ENCODE peak calls at places on chromosomes 13 and 19, in seven cellular contexts. J, E, L, C, P, N and K are unnamed samples.

GRCh38 chr19:13036366-13036976 is 41.2 kb downstream of the NFIX start:
- DNase-seq in C (no peak), J (no peak), P (no peak), E (no peak), L (peak), N (peak), K (peak)

GRCh38 chr19:50796128-50796633 is 6.0 kb downstream of the ACP4 start:
- DNase-seq in P (no peak), C (no peak), N (no peak), L (no peak), E (no peak), J (no peak), K (no peak)

GRCh38 chr19:39563408-39563807 is 23.4 kb upstream of the EID2 start:
- DNase-seq in P (no peak), C (no peak), L (no peak), J (no peak), N (peak), E (no peak), K (peak)

GRCh38 chr13:105329359-105329758 is 1206.1 kb downstream of the EFNB2 start:
- DNase-seq in C (no peak), L (no peak), N (no peak), P (no peak), J (no peak), E (no peak), K (no peak)

GRCh38 chr13:39347926-39348901 is 254.8 kb downstream of the LHFPL6 start:
- DNase-seq in E (no peak), P (peak), C (peak), N (no peak), L (no peak), J (peak), K (peak)

GRCh38 chr13:75345191-75345590 is 136.8 kb downstream of the TBC1D4 start:
- DNase-seq in N (peak), E (no peak), J (no peak), L (no peak), C (no peak), P (no peak), K (peak)

GRCh38 chr19:22893855-22894270 is 61.8 kb downstream of the ZNF723 start:
- DNase-seq in J (no peak), L (no peak), E (no peak), C (no peak), N (no peak), P (no peak), K (no peak)

GRCh38 chr13:98918771-98919170 is 59.1 kb downstream of the DOCK9 start:
- DNase-seq in E (no peak), C (no peak), N (no peak), L (no peak), J (no peak), P (no peak), K (no peak)

GRCh38 chr13:76455960-76456359 is 430.2 kb downstream of the KCTD12 start:
- DNase-seq in E (no peak), P (no peak), C (no peak), J (no peak), N (peak), L (no peak), K (peak)

GRCh38 chr13:27712421-27712820 is 79.9 kb upstream of the GSX1 start:
- DNase-seq in J (peak), E (no peak), P (no peak), L (peak), N (peak), C (peak), K (peak)

GRCh38 chr19:12318782-12319413 is 14.5 kb downstream of the ZNF563 start:
- DNase-seq in N (no peak), C (no peak), L (no peak), E (no peak), J (no peak), P (no peak), K (no peak)

GRCh38 chr13:26048745-26049144 is 3.1 kb downstream of the SHISA2 start:
- DNase-seq in L (no peak), E (no peak), J (no peak), C (no peak), N (no peak), P (no peak), K (peak)

GRCh38 chr19:7806234-7806633 is 23.8 kb upstream of the EVI5L start:
- DNase-seq in L (no peak), C (no peak), J (no peak), E (no peak), P (no peak), N (no peak), K (no peak)

GRCh38 chr19:58429745-58430144 is 10.2 kb downstream of the ZNF132 start:
- DNase-seq in P (no peak), L (no peak), C (no peak), J (no peak), N (no peak), E (no peak), K (no peak)

GRCh38 chr13:72728290-72728605 is 525 bp downstream of the BORA start:
- DNase-seq in J (no peak), L (no peak), E (no peak), N (no peak), P (no peak), C (no peak), K (no peak)

GRCh38 chr13:33128134-33128533 is 111.9 kb downstream of the KL start:
- DNase-seq in N (no peak), J (no peak), E (no peak), L (no peak), C (no peak), P (no peak), K (no peak)

GRCh38 chr19:58514564-58515020 is 2.8 kb upstream of the SLC27A5 start:
- DNase-seq in E (no peak), C (no peak), L (no peak), N (no peak), J (no peak), P (no peak), K (no peak)

GRCh38 chr19:57406516-57407123 is 4.3 kb upstream of the ZNF17 start:
- DNase-seq in N (peak), L (peak), C (peak), P (peak), E (no peak), J (peak), K (peak)

GRCh38 chr13:34720618-34721017 is 221.5 kb upstream of the NBEA start:
- DNase-seq in C (no peak), N (no peak), P (no peak), J (no peak), E (no peak), L (no peak), K (no peak)

GRCh38 chr13:111658150-111659100 is 338.0 kb downstream of the TEX29 start:
- DNase-seq in N (no peak), C (peak), E (no peak), L (no peak), P (peak), J (no peak), K (no peak)

GRCh38 chr19:43432866-43433673 is 18.4 kb downstream of the TEX101 start:
- DNase-seq in N (peak), J (peak), C (peak), P (peak), L (peak), E (no peak), K (peak)

GRCh38 chr19:55441319-55441691 is 1.8 kb downstream of the SHISA7 start:
- DNase-seq in J (no peak), L (no peak), N (no peak), P (no peak), E (no peak), C (no peak), K (no peak)

GRCh38 chr19:35911790-35912189 is 3.7 kb upstream of the TYROBP start:
- DNase-seq in L (no peak), N (no peak), C (no peak), P (no peak), J (no peak), E (no peak), K (no peak)

GRCh38 chr19:16631465-16631864 is 3.5 kb upstream of the MED26 start:
- DNase-seq in P (no peak), N (no peak), C (no peak), E (no peak), L (no peak), J (no peak), K (no peak)

GRCh38 chr19:55855160-55855559 is 18.8 kb downstream of the NLRP4 start:
- DNase-seq in L (no peak), J (no peak), P (no peak), N (no peak), E (no peak), C (no peak), K (no peak)

GRCh38 chr13:51552027-51552426 is 32.2 kb upstream of the WDFY2 start:
- DNase-seq in J (no peak), P (no peak), C (no peak), L (no peak), E (no peak), N (no peak), K (peak)

GRCh38 chr13:73708393-73708985 is 425.7 kb downstream of the KLF12 start:
- DNase-seq in J (peak), N (peak), P (peak), C (peak), E (no peak), L (peak), K (peak)

GRCh38 chr13:111927181-111927540 is 139.8 kb upstream of the SOX1 start:
- DNase-seq in L (no peak), E (peak), C (no peak), P (no peak), N (no peak), J (no peak), K (no peak)

GRCh38 chr19:58037927-58038687 is 4.3 kb downstream of the ZSCAN1 start:
- DNase-seq in N (no peak), E (no peak), C (no peak), J (no peak), P (peak), L (no peak), K (no peak)

DNA sequence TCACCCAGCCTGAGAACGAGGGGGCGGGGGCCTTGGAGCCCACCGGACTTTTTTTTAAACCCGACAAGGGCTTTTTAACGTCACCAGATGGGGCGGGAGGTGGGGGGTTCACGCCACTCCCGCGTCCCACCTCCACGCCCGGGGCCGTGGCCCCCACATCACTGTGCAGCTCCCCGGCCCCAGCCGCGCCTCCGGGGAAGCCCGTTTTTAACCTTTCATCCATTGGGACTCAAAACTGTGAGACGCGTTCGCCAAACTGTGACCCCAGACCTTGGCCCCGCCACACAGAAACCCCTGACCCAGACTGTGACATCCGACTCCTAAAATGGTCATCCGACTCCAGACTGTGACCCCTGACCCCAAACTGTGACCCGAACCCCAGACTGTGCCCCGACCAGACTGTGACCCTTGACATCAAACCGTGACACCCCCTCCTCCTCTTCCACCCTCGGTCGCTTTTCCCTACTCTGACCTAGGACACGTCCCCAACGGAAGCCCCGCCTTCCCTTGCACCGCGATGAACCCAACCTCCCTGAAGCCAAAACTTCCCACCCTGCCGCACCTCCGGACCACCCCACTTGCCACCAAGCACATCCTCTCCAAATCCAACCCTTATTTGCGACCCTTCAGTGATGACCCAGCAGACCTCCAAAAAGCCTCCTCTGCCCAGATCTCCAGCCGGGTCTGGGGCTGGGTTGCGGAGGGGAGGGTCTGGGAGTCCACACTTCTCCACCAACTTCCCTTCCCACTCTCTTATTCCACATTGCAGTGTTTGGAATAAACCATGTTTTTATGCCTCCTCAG is 1.5 kb upstream of the GRWD1 start:
- DNase-seq in J (no peak), C (no peak), N (no peak), P (no peak), E (no peak), L (no peak), K (no peak)
- H3K4me3 ChIP-seq in J (peak), C (peak), N (peak), P (peak), E (peak), L (no peak), K (peak)

DNA sequence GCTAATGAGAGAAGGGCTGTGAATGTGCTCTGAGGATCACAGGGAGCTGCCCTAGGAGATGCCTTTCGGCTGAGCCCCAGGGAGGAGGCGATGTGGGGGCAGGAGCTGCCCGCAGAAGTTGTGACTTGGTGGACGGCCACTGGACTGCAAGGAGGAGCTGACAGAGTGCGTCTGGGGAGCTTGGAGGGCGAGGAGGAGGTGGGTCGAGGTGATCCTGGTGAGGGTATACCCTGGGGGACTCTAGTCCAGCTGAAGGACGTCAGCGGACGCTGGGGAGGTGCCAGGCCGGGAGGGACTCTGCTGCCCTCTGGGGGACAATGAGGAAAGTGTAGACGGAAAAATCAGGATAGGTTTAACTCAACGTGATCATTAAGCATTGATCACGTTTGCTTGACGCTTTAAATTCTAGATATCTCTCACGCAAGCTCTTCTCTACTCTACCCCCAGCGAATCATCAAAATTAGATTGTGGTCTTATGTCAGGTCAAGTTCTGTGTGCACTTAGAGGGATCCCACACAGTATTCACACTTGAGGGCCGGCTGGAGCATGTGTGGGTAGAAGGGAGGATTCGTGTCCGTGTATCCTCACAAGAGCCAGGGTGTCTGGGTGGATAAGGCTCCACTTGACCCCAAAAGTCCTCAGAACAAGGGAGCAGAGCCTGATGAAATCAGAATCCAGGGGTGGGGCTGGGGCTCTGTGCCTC is 3.3 kb upstream of the CEACAM7 start:
- DNase-seq in L (peak), N (peak), C (no peak), J (no peak), P (no peak), E (no peak), K (peak)
- TF ChIP-seq CTCF in L (peak), N (peak), C (peak), J (peak), P (peak), E (no peak), K (peak)

GRCh38 chr19:14375055-14375581 is 6.1 kb upstream of the ADGRE5 start:
- DNase-seq in C (no peak), E (no peak), L (peak), P (no peak), N (no peak), J (peak), K (no peak)
- H3K4me3 ChIP-seq in C (no peak), E (peak), L (no peak), P (no peak), N (no peak), J (peak), K (no peak)

DNA sequence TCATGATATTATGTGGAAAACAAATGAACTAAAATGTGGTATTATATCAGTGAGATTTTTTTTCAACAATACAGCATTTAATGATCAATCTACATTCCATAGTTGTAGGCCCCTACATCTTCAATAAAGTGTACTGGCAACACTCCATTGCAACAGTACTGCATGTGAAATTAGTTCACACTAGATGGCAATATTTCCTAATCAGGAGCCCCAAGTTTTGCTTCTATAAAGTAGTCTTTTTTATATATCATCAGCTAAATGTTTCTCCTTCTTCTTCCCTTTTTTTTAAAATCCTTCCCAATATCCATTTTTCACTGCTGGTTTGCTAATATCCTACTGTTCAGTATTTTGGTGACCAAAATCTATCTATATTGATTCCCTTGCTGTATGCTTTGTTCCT is 528.3 kb upstream of the ATXN8OS start:
- DNase-seq in J (no peak), P (no peak), E (no peak), L (no peak), N (no peak), C (peak), K (no peak)
- TF ChIP-seq CTCF in J (no peak), P (peak), E (no peak), L (no peak), N (no peak), C (no peak), K (no peak)

GRCh38 chr19:53132231-53132991 is at the start of gene ZNF415:
- DNase-seq in N (peak), C (peak), L (peak), J (peak), E (peak), P (peak), K (peak)
- H3K4me3 ChIP-seq in N (peak), C (peak), L (peak), J (peak), E (peak), P (peak), K (peak)

GRCh38 chr19:2309734-2310362 is 1.9 kb upstream of the LINGO3 start:
- DNase-seq in C (no peak), L (no peak), N (peak), E (no peak), J (no peak), P (no peak), K (no peak)
- TF ChIP-seq CTCF in C (no peak), L (no peak), N (no peak), E (no peak), J (no peak), P (no peak), K (no peak)

DNA sequence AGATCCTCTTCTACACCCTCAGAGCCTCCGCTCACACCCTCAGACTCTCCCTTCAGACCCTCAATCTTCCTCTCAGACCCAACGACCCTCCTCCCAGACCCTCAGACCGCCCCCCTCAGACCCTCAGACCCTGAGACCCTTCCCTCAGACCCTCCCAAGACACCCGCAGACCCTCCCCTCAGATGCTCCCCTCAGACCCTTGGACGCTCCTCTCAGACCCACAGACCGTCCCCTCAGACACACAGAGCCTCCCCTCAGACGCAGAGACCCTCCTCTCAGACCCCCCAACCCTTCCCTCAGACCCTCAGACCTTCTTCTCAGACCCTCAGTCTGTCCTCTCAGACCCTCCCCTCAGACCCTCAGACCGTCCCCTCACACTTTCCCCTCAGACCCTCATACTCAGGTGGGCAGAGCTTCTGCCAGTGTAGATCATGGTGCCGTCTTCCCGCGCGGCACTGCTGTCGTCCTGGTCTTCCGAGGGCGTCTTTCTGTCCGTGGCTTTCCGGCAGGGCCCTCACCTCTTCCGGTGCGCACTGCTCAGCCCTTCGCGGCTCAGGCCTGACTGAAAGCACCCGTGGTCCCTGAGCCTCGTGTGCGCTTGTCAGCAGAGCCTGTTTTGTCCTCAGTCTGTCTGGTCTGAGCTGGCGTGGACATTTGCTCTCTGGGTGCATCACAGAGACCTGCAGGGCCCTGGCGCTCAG is 18.9 kb upstream of the TFDP1 start:
- DNase-seq in E (peak), N (no peak), P (no peak), J (no peak), L (peak), C (no peak), K (no peak)
- H3K4me3 ChIP-seq in E (no peak), N (no peak), P (no peak), J (no peak), L (no peak), C (no peak), K (no peak)

GRCh38 chr19:518292-519231 is 11.3 kb downstream of the TPGS1 start:
- DNase-seq in L (peak), N (no peak), P (peak), C (peak), E (no peak), J (no peak), K (no peak)
- TF ChIP-seq CTCF in L (peak), N (no peak), P (peak), C (no peak), E (no peak), J (no peak), K (no peak)